ENCODE peak calls at places on chromosomes 4 and X, in eight cellular contexts. D is cardiac muscle cell, B is astrocyte of the spinal cord, E is BE2C, P is cardiac fibroblast, M is fibroblast of pulmonary artery, A is BJ, J is foreskin fibroblast. I is an unnamed sample.
A peak's percentile ranks its signal among the peaks of the same experiment; 100 is the strongest.

GRCh38 chr4:718460-718859 is 12.8 kb downstream of the PCGF3 start:
- DNase-seq in M (no peak), D (no peak), B (no peak), P (no peak), J (no peak), A (no peak), E (no peak), I (no peak)

GRCh38 chrX:49111846-49112245 is 11.7 kb downstream of the GPKOW start:
- DNase-seq in B (no peak), A (no peak), M (no peak), P (no peak), J (no peak), D (no peak), E (no peak), I (no peak)

GRCh38 chrX:75229774-75230173 is 44.1 kb upstream of the UPRT start:
- DNase-seq in J (no peak), E (no peak), A (no peak), P (no peak), D (no peak), M (no peak), B (no peak), I (no peak)

GRCh38 chr4:16853653-16854052 is 44.8 kb downstream of the LDB2 start:
- DNase-seq in J (no peak), M (no peak), P (no peak), D (no peak), B (no peak), A (no peak), E (no peak), I (no peak)

GRCh38 chr4:53902786-53903185 is 161.6 kb downstream of the CHIC2 start:
- DNase-seq in E (no peak), B (no peak), M (no peak), P (no peak), D (no peak), A (no peak), J (no peak), I (no peak)

GRCh38 chr4:139243448-139244365 is 36.3 kb downstream of the MGARP start:
- DNase-seq in P (peak; percentile 94), J (peak; percentile 96), E (no peak), B (peak; percentile 95), M (peak; percentile 95), A (peak; percentile 99), D (no peak), I (peak; percentile 99)

GRCh38 chr4:121668368-121669162 is 28.2 kb downstream of the ANXA5 start:
- DNase-seq in A (peak; percentile 99), P (peak; percentile 85), J (peak; percentile 99), M (peak; percentile 89), D (no peak), B (peak; percentile 98), E (no peak), I (peak; percentile 96)

GRCh38 chr4:87543835-87544461 is 14.8 kb upstream of the SPARCL1 start:
- DNase-seq in D (peak; percentile 45), B (peak; percentile 65), A (no peak), J (peak; percentile 33), M (peak; percentile 83), P (peak; percentile 83), E (peak; percentile 34), I (no peak)

GRCh38 chr4:122224348-122224747 is 72.2 kb downstream of the BLTP1 start:
- DNase-seq in A (no peak), D (peak; percentile 40), E (no peak), P (peak; percentile 12), M (peak; percentile 27), J (no peak), B (peak; percentile 21), I (no peak)

GRCh38 chr4:52883183-52883621 is 21.1 kb downstream of the RASL11B start:
- DNase-seq in E (no peak), D (no peak), J (no peak), A (no peak), P (no peak), B (no peak), M (no peak), I (no peak)

GRCh38 chrX:42934020-42934701 is 156.2 kb upstream of the PPP1R2C start:
- DNase-seq in A (no peak), B (peak; percentile 0), J (no peak), E (no peak), P (no peak), D (no peak), M (no peak), I (no peak)

GRCh38 chrX:68832101-68832416 is 3.2 kb downstream of the EFNB1 start:
- DNase-seq in J (peak; percentile 74), B (peak; percentile 78), E (no peak), P (peak; percentile 78), A (peak; percentile 26), M (peak; percentile 79), D (peak; percentile 53), I (peak; percentile 41)

GRCh38 chrX:141341743-141342142 is 99.4 kb upstream of the SPANXC start:
- DNase-seq in M (no peak), A (no peak), E (no peak), D (no peak), J (no peak), B (no peak), P (peak; percentile 12), I (no peak)

GRCh38 chr4:81019016-81019415 is 11.5 kb upstream of the BMP3 start:
- DNase-seq in B (no peak), E (no peak), J (no peak), A (no peak), P (no peak), M (no peak), D (no peak), I (no peak)

GRCh38 chr4:176277162-176277904 is 8.3 kb upstream of the ASB5 start:
- DNase-seq in A (no peak), J (peak; percentile 59), E (peak; percentile 63), P (peak; percentile 75), D (peak; percentile 80), B (peak; percentile 75), M (peak; percentile 73), I (peak; percentile 25)

GRCh38 chr4:39020130-39020529 is 12.1 kb downstream of the TMEM156 start:
- DNase-seq in J (no peak), E (no peak), P (no peak), A (no peak), B (no peak), D (no peak), M (peak; percentile 60), I (no peak)

GRCh38 chr4:38889143-38889542 is 21.5 kb downstream of the FAM114A1 start:
- DNase-seq in E (no peak), J (peak; percentile 33), P (peak; percentile 78), D (no peak), A (peak; percentile 33), B (peak; percentile 85), M (peak; percentile 87), I (peak; percentile 33)

GRCh38 chr4:76233534-76233933 is 18.0 kb upstream of the FAM47E start:
- DNase-seq in M (no peak), D (no peak), J (no peak), A (no peak), E (peak; percentile 43), P (no peak), B (no peak), I (no peak)

GRCh38 chr4:76233088-76233487 is 18.4 kb upstream of the FAM47E start:
- DNase-seq in J (no peak), B (no peak), M (no peak), E (no peak), A (no peak), P (no peak), D (no peak), I (no peak)

GRCh38 chr4:76234679-76235044 is 16.9 kb upstream of the FAM47E start:
- DNase-seq in M (no peak), J (no peak), A (no peak), P (no peak), B (no peak), E (no peak), D (no peak), I (no peak)

GRCh38 chr4:76235407-76235806 is 16.1 kb upstream of the FAM47E start:
- DNase-seq in P (no peak), J (no peak), B (no peak), A (no peak), D (no peak), E (no peak), M (no peak), I (no peak)

GRCh38 chr4:76233967-76234678 is 17.4 kb upstream of the FAM47E start:
- DNase-seq in M (no peak), J (no peak), P (no peak), D (no peak), B (no peak), E (no peak), A (no peak), I (no peak)
- H3K4me3 ChIP-seq in M (no peak overlapping the region), J (no peak overlapping the region), P (no peak overlapping the region), D (no peak overlapping the region), B (no peak overlapping the region), E (no peak overlapping the region), A (no peak overlapping the region), I (no peak overlapping the region)

DNA sequence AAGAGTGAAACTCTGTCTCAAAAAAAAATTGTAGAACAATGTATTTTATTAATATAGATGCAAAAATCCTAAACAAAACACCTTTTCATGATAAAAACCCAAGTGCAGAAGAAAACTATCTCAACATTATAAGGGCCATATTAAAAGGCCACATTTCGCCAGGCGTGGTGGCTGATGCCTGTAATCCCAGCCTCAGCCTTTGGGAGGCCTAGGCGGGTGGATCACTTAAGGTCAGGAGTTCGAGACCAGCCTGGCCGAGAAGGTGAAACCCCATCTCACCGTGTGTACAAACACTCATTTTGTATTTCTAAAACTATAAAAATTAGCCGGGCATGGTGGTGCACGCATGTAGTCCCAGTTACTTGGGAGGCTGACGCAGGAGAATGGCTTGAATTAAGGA is 9.9 kb upstream of the FAM193A start:
- DNase-seq in E (no peak), M (no peak), J (no peak), B (no peak), D (no peak), P (no peak), A (no peak), I (no peak)
- TF ChIP-seq CTCF in E (no peak), M (no peak), J (no peak), B (no peak), D (no peak), P (no peak), A (no peak), I (no peak)

GRCh38 chr4:118034061-118034785 is at the start of gene NDST3:
- DNase-seq in B (peak; percentile 82), D (peak; percentile 87), J (peak; percentile 10), A (no peak), E (peak; percentile 86), M (peak; percentile 42), P (peak; percentile 45), I (no peak)
- H3K4me3 ChIP-seq in B (peak within 1 kb of the TSS; percentile 44), D (peak within 1 kb of the TSS; percentile 56), J (peak within 1 kb of the TSS; percentile 56), A (peak within 1 kb of the TSS; percentile 47), E (peak within 1 kb of the TSS; percentile 76), M (peak within 1 kb of the TSS; percentile 42), P (peak within 1 kb of the TSS; percentile 32), I (peak within 1 kb of the TSS; percentile 53)

DNA sequence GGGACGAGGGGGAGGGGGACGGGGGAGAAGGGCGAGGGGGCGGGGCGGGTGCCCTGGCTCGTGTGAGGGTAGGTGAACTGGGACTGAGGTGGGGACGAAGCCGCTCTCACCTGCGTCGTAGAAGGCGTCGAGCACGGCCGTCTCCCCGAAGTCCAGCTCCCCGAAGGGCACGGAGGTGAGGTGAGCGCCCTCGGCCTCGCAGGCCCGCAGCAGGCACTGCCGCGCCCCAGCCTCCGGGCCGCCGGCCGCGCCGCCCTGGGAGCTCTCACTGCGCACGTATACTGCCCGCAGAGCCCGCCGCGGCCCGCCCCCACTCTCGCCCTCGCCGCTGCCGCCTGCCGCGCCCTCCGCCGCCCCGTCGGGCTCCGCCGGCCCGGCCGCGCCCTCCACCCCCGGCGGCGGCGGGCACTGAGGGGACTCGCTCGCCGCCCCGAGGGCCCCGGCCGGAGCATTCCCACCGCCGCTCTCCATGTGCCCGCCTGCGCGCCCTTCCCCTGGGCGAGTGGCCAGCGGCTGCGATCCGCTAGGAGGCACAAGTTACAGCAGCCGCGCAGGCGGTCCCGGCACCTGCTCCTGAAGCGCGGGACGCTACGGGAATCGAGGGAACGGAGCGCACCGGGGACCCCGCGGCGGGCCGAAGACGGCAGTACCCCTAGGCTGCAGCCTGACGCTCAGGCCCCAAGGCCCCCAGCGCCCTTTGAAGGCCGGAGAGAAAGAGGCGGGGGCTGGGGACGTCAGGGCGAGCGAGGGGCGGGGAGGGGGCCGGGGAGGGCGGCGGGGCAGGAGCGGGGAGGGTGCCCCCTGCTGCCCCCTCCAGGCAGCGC is at the start of gene MAP3K15:
- DNase-seq in M (no peak), B (no peak), D (peak; percentile 58), J (no peak), E (peak; percentile 49), P (peak; percentile 2), A (no peak), I (no peak)
- TF ChIP-seq CTCF in M (no peak), B (no peak), D (no peak), J (no peak), E (no peak), P (no peak), A (no peak), I (no peak)

I was measured in AG09309.